ENCODE peak calls at places on chromosome 10, in five cellular contexts. N is lower lobe of right lung; T is CD4-positive, alpha-beta T cell; G is mesothelial cell of epicardium; X is HTR-8/SVneo. E is an unnamed sample.

GRCh38 chr10:30583778-30584415 is 45.7 kb downstream of the LYZL2 start:
- DNase-seq in N (peak; percentile 68), T (no peak), G (no peak), X (peak; percentile 61), E (peak; percentile 49)

GRCh38 chr10:100655760-100656421 is 89.5 kb upstream of the PAX2 start:
- DNase-seq in N (no peak), T (no peak), G (no peak), X (no peak), E (no peak)

GRCh38 chr10:44384601-44385422 is at the start of gene CXCL12:
- DNase-seq in N (no peak), T (no peak), G (no peak), X (peak; percentile 35), E (peak; percentile 70)

GRCh38 chr10:31947144-31947926 is 18.7 kb upstream of the ARHGAP12 start:
- DNase-seq in N (no peak), T (no peak), G (no peak), X (peak; percentile 82), E (no peak)

GRCh38 chr10:75250934-75251333 is 15.2 kb upstream of the COMTD1 start:
- DNase-seq in N (no peak), T (no peak), G (no peak), X (no peak), E (no peak)

GRCh38 chr10:122232781-122233180 is 38.3 kb upstream of the BTBD16 start:
- DNase-seq in N (no peak), T (no peak), G (no peak), X (no peak), E (no peak)

GRCh38 chr10:23081891-23082290 is 13.5 kb upstream of the MSRB2 start:
- DNase-seq in N (no peak), T (no peak), G (no peak), X (no peak), E (no peak)

GRCh38 chr10:119309423-119309770 is 102.0 kb downstream of the GRK5 start:
- DNase-seq in N (peak; percentile 3), T (no peak), G (no peak), X (no peak), E (no peak)

GRCh38 chr10:45023426-45023825 is 22.7 kb downstream of the ZNF22 start:
- DNase-seq in N (no peak), T (no peak), G (no peak), X (no peak), E (no peak)

GRCh38 chr10:132940791-132941465 is 1.4 kb downstream of the CFAP46 start:
- DNase-seq in N (peak; percentile 39), T (no peak), G (no peak), X (no peak), E (no peak)

GRCh38 chr10:65355141-65355680 is 1570.6 kb upstream of the LRRTM3 start:
- DNase-seq in N (no peak), T (no peak), G (no peak), X (no peak), E (no peak)

GRCh38 chr10:132390455-132391371 is 6.3 kb upstream of the PWWP2B start:
- DNase-seq in N (peak; percentile 38), T (no peak), G (peak; percentile 15), X (no peak), E (peak; percentile 51)

GRCh38 chr10:111479966-111480365 is 403.1 kb downstream of the ADRA2A start:
- DNase-seq in N (no peak), T (no peak), G (no peak), X (no peak), E (no peak)

GRCh38 chr10:60663850-60664249 is 114.4 kb upstream of the CDK1 start:
- DNase-seq in N (no peak), T (no peak), G (no peak), X (no peak), E (no peak)

GRCh38 chr10:131453772-131454634 is 142.5 kb upstream of the TCERG1L start:
- DNase-seq in N (no peak), T (peak; percentile 52), G (peak; percentile 56), X (no peak), E (peak; percentile 71)

E was measured in psoas muscle.